ENCODE peak calls at places on chromosomes 3 and 15, in six cellular contexts. G is NCI-H1105 treated with DMSO at 0.1 percent for 48 hours; Z is HT1080; D is amygdala; Q is CD8-positive, alpha-beta memory T cell; I is sciatic nerve. V is an unnamed sample.

GRCh38 chr15:39444729-39445470 is 136.0 kb upstream of the THBS1 start:
- DNase-seq in D (no peak), Z (no peak), I (no peak), G (no peak), Q (no peak), V (no peak)

GRCh38 chr15:49273734-49274318 is 103.8 kb downstream of the GALK2 start:
- DNase-seq in Q (no peak), G (no peak), D (no peak), Z (no peak), I (no peak), V (no peak)

GRCh38 chr3:48130321-48130881 is 57.8 kb downstream of the CDC25A start:
- DNase-seq in I (peak; percentile 84), Q (no peak), Z (no peak), G (no peak), D (peak; percentile 16), V (peak; percentile 26)

GRCh38 chr15:80512729-80513670 is 108.8 kb downstream of the ARNT2 start:
- DNase-seq in D (no peak), I (no peak), G (no peak), Z (peak; percentile 48), Q (no peak), V (no peak)

GRCh38 chr3:178475062-178475461 is 61.2 kb upstream of the KCNMB2 start:
- DNase-seq in Z (no peak), G (no peak), D (no peak), I (no peak), Q (no peak), V (no peak)

GRCh38 chr15:83100072-83100646 is 7.3 kb upstream of the TM6SF1 start:
- DNase-seq in I (no peak), Z (no peak), G (no peak), Q (no peak), D (no peak), V (peak; percentile 12)

GRCh38 chr3:134771962-134772361 is 23.1 kb upstream of the EPHB1 start:
- DNase-seq in Z (no peak), G (no peak), D (no peak), I (no peak), Q (no peak), V (no peak)

GRCh38 chr3:138451595-138452162 is 17.3 kb downstream of the ESYT3 start:
- DNase-seq in Z (no peak), Q (no peak), I (no peak), D (no peak), G (no peak), V (no peak)

GRCh38 chr3:191353022-191353777 is 22.9 kb upstream of the UTS2B start:
- DNase-seq in Z (no peak), G (peak; percentile 29), D (no peak), Q (no peak), I (no peak), V (no peak)

GRCh38 chr3:179732661-179733348 is 80.0 kb downstream of the USP13 start:
- DNase-seq in I (no peak), D (no peak), G (no peak), Q (no peak), Z (no peak), V (no peak)

GRCh38 chr15:64149424-64150235 is 1.9 kb upstream of the SNX22 start:
- DNase-seq in Z (peak; percentile 49), G (no peak), I (no peak), Q (no peak), D (no peak), V (no peak)

GRCh38 chr3:39385456-39386098 is 2.4 kb downstream of the SLC25A38 start:
- DNase-seq in D (no peak), I (no peak), Q (no peak), G (no peak), Z (peak; percentile 12), V (no peak)

GRCh38 chr3:112086018-112086854 is at the start of gene C3orf52:
- DNase-seq in D (peak; percentile 15), Z (peak; percentile 93), I (peak; percentile 86), Q (peak; percentile 41), G (peak; percentile 77), V (no peak)

GRCh38 chr15:85854345-85855097 is 59.8 kb upstream of the KLHL25 start:
- DNase-seq in I (no peak), Z (peak; percentile 40), Q (peak; percentile 43), G (peak; percentile 26), D (peak; percentile 23), V (peak; percentile 6)

GRCh38 chr3:188792788-188793187 is 379.0 kb upstream of the TPRG1 start:
- DNase-seq in G (no peak), I (no peak), Q (no peak), Z (no peak), D (peak; percentile 28), V (peak; percentile 29)

GRCh38 chr3:13934813-13935212 is 54.9 kb upstream of the WNT7A start:
- DNase-seq in Q (no peak), Z (no peak), G (no peak), D (no peak), I (no peak), V (no peak)

GRCh38 chr15:74635228-74635627 is 19.6 kb downstream of the CLK3 start:
- DNase-seq in D (peak; percentile 35), Q (peak; percentile 56), G (peak; percentile 24), I (peak; percentile 72), Z (peak; percentile 56), V (peak; percentile 17)

GRCh38 chr3:72634128-72634527 is 214.1 kb downstream of the SHQ1 start:
- DNase-seq in I (no peak), G (no peak), Q (no peak), Z (no peak), D (no peak), V (no peak)

GRCh38 chr3:105938101-105938500 is 69.3 kb upstream of the CBLB start:
- DNase-seq in Z (no peak), I (no peak), G (no peak), Q (no peak), D (no peak), V (no peak)

GRCh38 chr15:69253156-69253555 is 45.6 kb upstream of the PAQR5 start:
- DNase-seq in G (peak; percentile 91), Q (no peak), Z (peak; percentile 92), I (no peak), D (no peak), V (peak; percentile 20)

GRCh38 chr3:98710008-98710672 is 53.0 kb upstream of the ST3GAL6 start:
- DNase-seq in G (no peak), D (no peak), Q (no peak), I (no peak), Z (no peak), V (no peak)

GRCh38 chr3:184005981-184006507 is 11.6 kb downstream of the ABCC5 start:
- DNase-seq in Z (no peak), G (peak; percentile 100), Q (no peak), I (no peak), D (no peak), V (peak; percentile 15)

GRCh38 chr15:76235186-76235826 is 76.0 kb downstream of the ETFA start:
- DNase-seq in Z (peak; percentile 48), G (peak; percentile 27), I (no peak), D (no peak), Q (peak; percentile 24), V (no peak)